ENCODE peak calls at places on chromosomes 2 and 18, in seven cellular contexts. V, A, C, R, E, D and W are unnamed samples.

GRCh38 chr2:76128622-76129021 is 417.9 kb upstream of the GCFC2 start:
- ATAC-seq in V (no peak), A (no peak), C (no peak), R (no peak), E (no peak), D (no peak), W (no peak)

GRCh38 chr2:203971236-203971635 is 34.7 kb downstream of the ICOS start:
- ATAC-seq in V (no peak), A (no peak), C (no peak), R (no peak), E (no peak), D (no peak), W (no peak)

GRCh38 chr18:63868546-63868945 is 19.0 kb upstream of the SERPINB2 start:
- ATAC-seq in V (no peak), A (no peak), C (no peak), R (no peak), E (no peak), D (no peak), W (peak)

GRCh38 chr2:233202531-233202944 is 48.9 kb upstream of the ATG16L1 start:
- ATAC-seq in V (peak), A (no peak), C (peak), R (no peak), E (no peak), D (peak), W (no peak)

GRCh38 chr2:236546561-236546961 is 23.1 kb upstream of the ACKR3 start:
- ATAC-seq in V (no peak), A (no peak), C (peak), R (peak), E (no peak), D (no peak), W (peak)

GRCh38 chr2:165251361-165251760 is 12.1 kb downstream of the SCN2A start:
- ATAC-seq in V (no peak), A (no peak), C (no peak), R (no peak), E (no peak), D (no peak), W (no peak)

GRCh38 chr2:224982910-224983688 is 59.2 kb downstream of the DOCK10 start:
- ATAC-seq in V (no peak), A (peak), C (peak), R (peak), E (peak), D (no peak), W (no peak)

GRCh38 chr2:45191972-45192371 is 182.7 kb upstream of the SIX2 start:
- ATAC-seq in V (peak), A (peak), C (peak), R (no peak), E (peak), D (peak), W (no peak)

GRCh38 chr2:197273485-197273884 is 37.1 kb downstream of the ANKRD44 start:
- ATAC-seq in V (no peak), A (no peak), C (peak), R (no peak), E (no peak), D (no peak), W (no peak)

GRCh38 chr2:225010804-225011203 is 31.5 kb downstream of the DOCK10 start:
- ATAC-seq in V (no peak), A (no peak), C (no peak), R (no peak), E (no peak), D (no peak), W (peak)

GRCh38 chr2:119015849-119016248 is 73.9 kb downstream of the MARCO start:
- ATAC-seq in V (no peak), A (no peak), C (no peak), R (no peak), E (no peak), D (no peak), W (no peak)

GRCh38 chr18:48929951-48930713 is 20.6 kb downstream of the SMAD7 start:
- ATAC-seq in V (no peak), A (peak), C (peak), R (no peak), E (no peak), D (peak), W (no peak)

GRCh38 chr2:56757884-56758545 is 574.2 kb downstream of the CCDC85A start:
- ATAC-seq in V (no peak), A (no peak), C (no peak), R (no peak), E (no peak), D (no peak), W (no peak)

GRCh38 chr18:10166164-10166807 is 252.5 kb downstream of the VAPA start:
- ATAC-seq in V (no peak), A (no peak), C (no peak), R (no peak), E (no peak), D (no peak), W (no peak)

GRCh38 chr2:135657806-135658582 is 83.7 kb upstream of the UBXN4 start:
- ATAC-seq in V (no peak), A (no peak), C (no peak), R (peak), E (no peak), D (no peak), W (no peak)

GRCh38 chr2:11542275-11542819 is 8.5 kb downstream of the GREB1 start:
- ATAC-seq in V (no peak), A (no peak), C (no peak), R (no peak), E (no peak), D (no peak), W (no peak)

GRCh38 chr2:39377226-39377939 is 59.7 kb downstream of the MAP4K3 start:
- ATAC-seq in V (no peak), A (no peak), C (no peak), R (peak), E (no peak), D (peak), W (no peak)

GRCh38 chr2:207807516-207807915 is 37.8 kb upstream of the FZD5 start:
- ATAC-seq in V (no peak), A (no peak), C (no peak), R (no peak), E (no peak), D (no peak), W (no peak)

GRCh38 chr18:2612996-2613395 is 41.6 kb downstream of the NDC80 start:
- ATAC-seq in V (no peak), A (no peak), C (no peak), R (no peak), E (no peak), D (no peak), W (no peak)

GRCh38 chr18:33745396-33745795 is 167.4 kb downstream of the ASXL3 start:
- ATAC-seq in V (no peak), A (no peak), C (no peak), R (no peak), E (no peak), D (no peak), W (no peak)

GRCh38 chr2:168025487-168026203 is 221.8 kb downstream of the STK39 start:
- ATAC-seq in V (peak), A (no peak), C (no peak), R (no peak), E (peak), D (no peak), W (no peak)

GRCh38 chr2:127069003-127069402 is 38.0 kb downstream of the BIN1 start:
- ATAC-seq in V (no peak), A (no peak), C (no peak), R (no peak), E (no peak), D (no peak), W (no peak)

GRCh38 chr2:173205375-173205774 is 129.7 kb downstream of the MAP3K20 start:
- ATAC-seq in V (peak), A (peak), C (peak), R (no peak), E (peak), D (peak), W (no peak)

GRCh38 chr2:106521016-106521415 is 33.9 kb downstream of the CD8B2 start:
- ATAC-seq in V (no peak), A (no peak), C (no peak), R (no peak), E (no peak), D (no peak), W (no peak)

GRCh38 chr2:143083636-143084035 is 45.6 kb upstream of the ARHGAP15 start:
- ATAC-seq in V (no peak), A (no peak), C (peak), R (no peak), E (no peak), D (no peak), W (no peak)

GRCh38 chr2:72931280-72931910 is 14.1 kb downstream of the EMX1 start:
- ATAC-seq in V (no peak), A (no peak), C (no peak), R (no peak), E (peak), D (no peak), W (peak)

GRCh38 chr2:232431705-232432590 is 24.0 kb upstream of the ALPI start:
- ATAC-seq in V (no peak), A (no peak), C (no peak), R (no peak), E (no peak), D (no peak), W (no peak)

GRCh38 chr2:78304678-78305077 is 720.8 kb upstream of the REG3G start:
- ATAC-seq in V (no peak), A (no peak), C (no peak), R (no peak), E (no peak), D (no peak), W (no peak)

GRCh38 chr2:54054271-54054670 is 61.1 kb upstream of the ACYP2 start:
- ATAC-seq in V (no peak), A (no peak), C (no peak), R (no peak), E (no peak), D (no peak), W (no peak)

GRCh38 chr2:176128172-176129012 is 1.1 kb upstream of the HOXD8 start:
- ATAC-seq in V (no peak), A (no peak), C (no peak), R (no peak), E (no peak), D (no peak), W (no peak)

GRCh38 chr2:62266433-62267038 is 70.6 kb downstream of the B3GNT2 start:
- ATAC-seq in V (no peak), A (no peak), C (no peak), R (no peak), E (no peak), D (no peak), W (no peak)